ENCODE peak calls at places on chromosomes 12 and 14, in four cellular contexts. One of them, this sample, is unnamed.

GRCh38 chr12:76040461-76040860 is 8.9 kb upstream of the PHLDA1 start:
- DNase-seq in GM12878: no peak
- DNase-seq in H1: no peak
- DNase-seq in HepG2: no peak
- DNase-seq in this sample: no peak

GRCh38 chr12:124698998-124699305 is 131.5 kb upstream of the NCOR2 start:
- DNase-seq in HepG2: no peak
- DNase-seq in GM12878: no peak
- DNase-seq in H1: no peak
- DNase-seq in this sample: no peak

GRCh38 chr12:90947869-90948268 is 7.1 kb downstream of the CCER1 start:
- DNase-seq in H1: no peak
- DNase-seq in HepG2: no peak
- DNase-seq in GM12878: no peak
- DNase-seq in this sample: no peak

GRCh38 chr12:41944241-41944640 is 200.4 kb downstream of the GXYLT1 start:
- DNase-seq in H1: no peak
- DNase-seq in HepG2: no peak
- DNase-seq in GM12878: no peak
- DNase-seq in this sample: no peak

GRCh38 chr14:73795974-73796373 is 55.7 kb upstream of the PTGR2 start:
- DNase-seq in GM12878: no peak
- DNase-seq in H1: no peak
- DNase-seq in HepG2: peak; percentile 93
- DNase-seq in this sample: no peak

GRCh38 chr14:92513204-92513965 is at the start of gene RIN3:
- DNase-seq in HepG2: peak; percentile 38
- DNase-seq in GM12878: no peak
- DNase-seq in H1: no peak
- DNase-seq in this sample: no peak

GRCh38 chr12:54740882-54741281 is 92.7 kb upstream of the DCD start:
- DNase-seq in HepG2: no peak
- DNase-seq in H1: no peak
- DNase-seq in GM12878: no peak
- DNase-seq in this sample: no peak

GRCh38 chr12:14896477-14897184 is 11.0 kb upstream of the MGP start:
- DNase-seq in GM12878: no peak
- DNase-seq in H1: no peak
- DNase-seq in HepG2: no peak
- DNase-seq in this sample: no peak

GRCh38 chr12:31861360-31861759 is 97.9 kb upstream of the RESF1 start:
- DNase-seq in HepG2: no peak
- DNase-seq in GM12878: no peak
- DNase-seq in H1: no peak
- DNase-seq in this sample: no peak

GRCh38 chr14:49975286-49975685 is 82.4 kb downstream of the ARF6 start:
- DNase-seq in H1: no peak
- DNase-seq in HepG2: no peak
- DNase-seq in GM12878: no peak
- DNase-seq in this sample: no peak

GRCh38 chr14:22375321-22375930 is 213.6 kb downstream of the DAD1 start:
- DNase-seq in H1: no peak
- DNase-seq in GM12878: no peak
- DNase-seq in HepG2: peak; percentile 79
- DNase-seq in this sample: peak; percentile 28

GRCh38 chr12:25977047-25977446 is 18.6 kb downstream of the RASSF8 start:
- DNase-seq in H1: no peak
- DNase-seq in HepG2: no peak
- DNase-seq in GM12878: no peak
- DNase-seq in this sample: no peak

GRCh38 chr12:91567100-91567485 is 384.5 kb upstream of the DCN start:
- DNase-seq in HepG2: no peak
- DNase-seq in H1: no peak
- DNase-seq in GM12878: no peak
- DNase-seq in this sample: no peak

GRCh38 chr14:90093942-90094595 is 32.3 kb downstream of the KCNK13 start:
- DNase-seq in H1: no peak
- DNase-seq in GM12878: no peak
- DNase-seq in HepG2: no peak
- DNase-seq in this sample: no peak

GRCh38 chr14:31937730-31938346 is 139.3 kb upstream of the ARHGAP5 start:
- DNase-seq in H1: no peak
- DNase-seq in HepG2: peak; percentile 98
- DNase-seq in GM12878: peak; percentile 55
- DNase-seq in this sample: no peak

GRCh38 chr12:28108599-28108998 is 81.7 kb upstream of the CCDC91 start:
- DNase-seq in H1: no peak
- DNase-seq in HepG2: no peak
- DNase-seq in GM12878: no peak
- DNase-seq in this sample: no peak

GRCh38 chr12:116694653-116695463 is 43.0 kb downstream of the SPRING1 start:
- DNase-seq in HepG2: no peak
- DNase-seq in GM12878: no peak
- DNase-seq in H1: no peak
- DNase-seq in this sample: no peak

GRCh38 chr12:66132408-66132807 is 1.9 kb upstream of the LLPH start:
- DNase-seq in HepG2: peak; percentile 33
- DNase-seq in H1: peak; percentile 56
- DNase-seq in GM12878: no peak
- DNase-seq in this sample: peak; percentile 66

GRCh38 chr14:71551291-71551955 is 380.8 kb upstream of the RGS6 start:
- DNase-seq in GM12878: no peak
- DNase-seq in HepG2: no peak
- DNase-seq in H1: no peak
- DNase-seq in this sample: no peak

GRCh38 chr14:91985521-91986255 is 38.2 kb upstream of the FBLN5 start:
- DNase-seq in H1: no peak
- DNase-seq in GM12878: no peak
- DNase-seq in HepG2: no peak
- DNase-seq in this sample: no peak

GRCh38 chr12:1313906-1314305 is 280.5 kb downstream of the FBXL14 start:
- DNase-seq in GM12878: no peak
- DNase-seq in H1: no peak
- DNase-seq in HepG2: no peak
- DNase-seq in this sample: no peak

GRCh38 chr12:54439521-54440255 is 20.6 kb upstream of the ITGA5 start:
- DNase-seq in H1: no peak
- DNase-seq in GM12878: no peak
- DNase-seq in HepG2: peak; percentile 18
- DNase-seq in this sample: no peak

GRCh38 chr12:109302358-109302757 is 6.7 kb downstream of the FOXN4 start:
- DNase-seq in GM12878: no peak
- DNase-seq in H1: no peak
- DNase-seq in HepG2: no peak
- DNase-seq in this sample: no peak

GRCh38 chr14:67571991-67572323 is 28.1 kb downstream of the PIGH start:
- DNase-seq in GM12878: no peak
- DNase-seq in H1: no peak
- DNase-seq in HepG2: no peak
- DNase-seq in this sample: no peak

GRCh38 chr12:104133861-104134260 is 4.1 kb downstream of the NFYB start:
- DNase-seq in HepG2: no peak
- DNase-seq in H1: no peak
- DNase-seq in GM12878: no peak
- DNase-seq in this sample: no peak

GRCh38 chr14:61503167-61503801 is 181.9 kb downstream of the PRKCH start:
- DNase-seq in H1: no peak
- DNase-seq in HepG2: no peak
- DNase-seq in GM12878: peak; percentile 94
- DNase-seq in this sample: no peak

GRCh38 chr12:130504110-130504835 is 166.6 kb downstream of the PIWIL1 start:
- DNase-seq in GM12878: no peak
- DNase-seq in H1: no peak
- DNase-seq in HepG2: no peak
- DNase-seq in this sample: no peak

GRCh38 chr14:81406863-81407262 is 6.7 kb upstream of the STON2 start:
- DNase-seq in GM12878: no peak
- DNase-seq in H1: no peak
- DNase-seq in HepG2: peak; percentile 11
- DNase-seq in this sample: no peak

GRCh38 chr14:76769636-76770292 is 8.5 kb downstream of the VASH1 start:
- DNase-seq in HepG2: no peak
- DNase-seq in H1: no peak
- DNase-seq in GM12878: no peak
- DNase-seq in this sample: no peak

GRCh38 chr12:109386079-109386473 is 38.4 kb downstream of the MYO1H start:
- DNase-seq in GM12878: no peak
- DNase-seq in HepG2: peak; percentile 20
- DNase-seq in H1: no peak
- DNase-seq in this sample: no peak

GRCh38 chr12:101828463-101829196 is 2.1 kb downstream of the GNPTAB start:
- DNase-seq in H1: no peak
- DNase-seq in HepG2: no peak
- DNase-seq in GM12878: no peak
- DNase-seq in this sample: no peak

GRCh38 chr14:50067723-50068495 is 48.5 kb downstream of the VCPKMT start:
- DNase-seq in H1: no peak
- DNase-seq in GM12878: no peak
- DNase-seq in HepG2: peak; percentile 90
- DNase-seq in this sample: no peak

DNA sequence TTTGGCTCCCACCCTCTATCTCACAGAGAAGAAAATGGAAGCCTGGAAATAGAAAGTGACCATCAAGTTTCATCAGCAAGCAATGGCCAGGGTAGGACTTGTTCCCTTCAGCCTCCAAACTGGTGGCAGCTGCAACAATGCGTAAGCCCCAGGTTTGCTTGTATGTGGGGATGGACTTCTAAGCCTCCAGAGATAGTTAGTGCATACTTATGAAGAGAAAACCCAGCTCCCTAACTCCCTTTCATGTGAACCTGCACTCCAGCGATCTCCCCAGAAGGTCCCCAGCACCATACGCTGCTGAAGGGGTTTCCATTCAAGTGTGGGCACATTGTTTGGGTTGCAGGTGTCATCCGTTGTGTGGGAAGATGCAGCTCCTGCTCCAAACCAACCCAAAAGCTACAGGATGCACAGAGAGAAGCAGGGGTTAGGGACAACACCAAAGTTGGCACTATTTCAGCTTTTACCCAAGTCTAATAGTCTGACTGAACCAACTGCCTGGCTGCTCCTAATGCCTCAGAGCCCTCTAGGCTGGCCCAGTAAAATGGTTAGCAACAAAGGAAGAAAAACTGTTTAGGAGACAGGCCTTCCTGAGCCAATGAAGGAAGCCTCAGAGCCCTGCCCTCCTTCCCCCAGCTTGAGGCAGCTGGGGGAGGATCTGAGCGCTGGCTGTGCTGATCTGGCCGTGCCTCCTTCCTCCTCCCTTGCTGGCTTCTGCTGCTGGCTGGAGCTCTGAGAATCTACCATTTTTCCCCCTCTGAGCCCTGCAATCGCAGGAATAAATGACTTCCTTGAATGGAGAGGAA is 12.3 kb downstream of the ZFP36L1 start:
- DNase-seq in GM12878: no peak
- DNase-seq in H1: no peak
- DNase-seq in HepG2: no peak
- DNase-seq in this sample: no peak
- H3K4me1 ChIP-seq in GM12878: peaks cover 11% of the 10 kb centered on the region
- H3K4me1 ChIP-seq in H1: no peaks in the 10 kb centered on the region
- H3K4me1 ChIP-seq in HepG2: peaks cover 91% of the 10 kb centered on the region
- H3K4me1 ChIP-seq in this sample: peaks cover 7% of the 10 kb centered on the region

GRCh38 chr12:58323676-58324075 is 382.3 kb downstream of the ATP23 start:
- DNase-seq in GM12878: no peak
- DNase-seq in H1: no peak
- DNase-seq in HepG2: no peak
- DNase-seq in this sample: no peak
- TF ChIP-seq YY1 in GM12878: no peak
- TF ChIP-seq YY1 in H1: no peak
- TF ChIP-seq YY1 in HepG2: no peak
- TF ChIP-seq YY1 in this sample: no peak

DNA sequence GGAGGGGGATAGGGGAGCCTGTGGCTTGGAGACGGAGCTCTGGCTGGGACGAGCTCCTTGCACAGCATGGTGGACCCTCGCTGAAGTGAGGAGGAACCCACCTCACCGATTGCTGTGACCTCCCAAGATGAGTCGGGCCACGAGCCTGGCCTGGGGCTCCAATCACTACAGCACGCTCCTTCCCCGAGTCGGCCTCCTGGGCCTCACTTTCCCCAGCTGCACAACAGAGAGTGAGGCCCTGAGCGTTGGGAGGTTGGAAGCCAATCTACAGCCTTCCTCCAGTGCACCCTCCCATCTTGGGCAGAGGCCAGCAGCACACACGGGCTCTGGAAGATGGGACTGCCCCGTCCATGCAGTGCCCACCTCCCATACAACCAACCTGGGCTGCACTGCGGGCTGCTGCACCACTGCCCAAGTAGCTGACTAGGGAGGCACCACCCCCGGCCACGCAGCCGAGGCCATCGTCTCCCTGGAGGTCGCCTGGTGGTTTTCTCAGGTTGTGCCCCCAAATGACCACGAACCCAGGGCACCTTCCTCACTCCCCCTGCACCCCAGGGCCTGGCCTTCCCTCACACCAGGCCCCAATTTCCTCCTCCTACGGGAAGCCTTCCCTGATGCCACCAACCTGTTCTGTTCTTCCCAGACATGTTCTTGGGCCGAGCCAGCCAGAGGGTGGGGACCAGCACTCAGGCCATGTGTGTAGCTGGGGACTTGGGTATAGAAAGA is 152.3 kb upstream of the C14orf180 start:
- DNase-seq in GM12878: no peak
- DNase-seq in H1: no peak
- DNase-seq in HepG2: no peak
- DNase-seq in this sample: no peak
- TF ChIP-seq SUZ12 in GM12878: no peak
- TF ChIP-seq SUZ12 in H1: no peak
- TF ChIP-seq SUZ12 in HepG2: no peak
- TF ChIP-seq SUZ12 in this sample: no peak

DNA sequence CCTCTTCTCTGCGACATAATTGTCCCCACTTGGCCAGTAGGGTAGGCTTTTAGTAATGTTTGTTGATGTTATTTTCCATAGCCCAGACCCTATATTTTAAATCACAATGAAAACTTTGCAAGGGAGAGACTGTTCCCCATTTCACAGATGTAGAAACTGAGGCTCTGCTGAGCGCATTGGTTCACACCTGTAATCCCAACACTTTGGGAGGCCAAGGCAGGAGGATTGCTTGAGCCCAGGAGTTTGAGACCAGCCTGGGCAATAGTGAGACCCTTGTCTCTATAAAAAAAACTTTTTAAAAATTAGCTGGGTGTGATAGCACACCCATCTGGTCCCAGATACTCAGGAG is 114.8 kb downstream of the DIP2B start:
- DNase-seq in GM12878: no peak
- DNase-seq in HepG2: no peak
- DNase-seq in H1: no peak
- DNase-seq in this sample: no peak
- H3K4me1 ChIP-seq in GM12878: peaks cover 12% of the 10 kb centered on the region
- H3K4me1 ChIP-seq in HepG2: peaks cover 54% of the 10 kb centered on the region
- H3K4me1 ChIP-seq in H1: peaks cover 28% of the 10 kb centered on the region
- H3K4me1 ChIP-seq in this sample: peaks cover 3% of the 10 kb centered on the region

This sample was measured in NT2/D1.